ENCODE peak calls at places on chromosomes 16 and 17, in five cellular contexts. A is ureter, O is psoas muscle, D is NCI-H1092, P is NCI-H2107. H is an unnamed sample.

GRCh38 chr17:45342871-45343526 is 26.2 kb upstream of the MAP3K14 start:
- DNase-seq in D (no peak), O (no peak), P (no peak), A (no peak), H (no peak)

GRCh38 chr16:70644763-70645597 is 1.4 kb upstream of the IL34 start:
- DNase-seq in A (no peak), O (no peak), D (no peak), P (no peak), H (no peak)

GRCh38 chr17:69047368-69048263 is 13.1 kb downstream of the ABCA9 start:
- DNase-seq in A (peak), D (no peak), P (no peak), O (peak), H (peak)

GRCh38 chr16:46743232-46743719 is 4.9 kb downstream of the MYLK3 start:
- DNase-seq in O (no peak), D (no peak), A (no peak), P (no peak), H (peak)

GRCh38 chr16:84058211-84058610 is 15.6 kb upstream of the SLC38A8 start:
- DNase-seq in D (no peak), A (no peak), O (no peak), P (no peak), H (no peak)

GRCh38 chr16:72455743-72456659 is 284.0 kb upstream of the PMFBP1 start:
- DNase-seq in A (no peak), D (no peak), P (peak), O (no peak), H (no peak)

GRCh38 chr16:19003935-19004334 is 20.2 kb downstream of the TMC7 start:
- DNase-seq in O (no peak), P (no peak), A (no peak), D (no peak), H (no peak)

GRCh38 chr16:23408242-23409201 is 44.5 kb downstream of the COG7 start:
- DNase-seq in A (peak), D (no peak), O (peak), P (no peak), H (peak)

GRCh38 chr17:14091367-14091766 is 22.1 kb downstream of the COX10 start:
- DNase-seq in A (no peak), D (no peak), O (no peak), P (no peak), H (peak)

GRCh38 chr16:4689864-4690704 is 3.3 kb upstream of the NUDT16L1 start:
- DNase-seq in O (no peak), A (peak), D (no peak), P (no peak), H (no peak)

H was measured in HCEC 1CT.